ENCODE peak calls at places on chromosomes 16 and 17, in four cellular contexts. One of them, this sample, is unnamed.

GRCh38 chr17:35283767-35284166 is 40.9 kb downstream of the SLFN5 start:
- DNase-seq in AG10803: no peak
- DNase-seq in RWPE2: no peak
- DNase-seq in OCI-LY7: no peak
- DNase-seq in this sample: no peak

GRCh38 chr17:75637143-75637538 is 3.9 kb downstream of the SMIM5 start:
- DNase-seq in AG10803: no peak
- DNase-seq in RWPE2: no peak
- DNase-seq in OCI-LY7: no peak
- DNase-seq in this sample: no peak

GRCh38 chr16:4017807-4018206 is 98.4 kb downstream of the ADCY9 start:
- DNase-seq in AG10803: no peak
- DNase-seq in RWPE2: no peak
- DNase-seq in OCI-LY7: no peak
- DNase-seq in this sample: no peak

GRCh38 chr16:12470311-12471229 is 333.1 kb downstream of the CPPED1 start:
- DNase-seq in AG10803: no peak
- DNase-seq in RWPE2: no peak
- DNase-seq in OCI-LY7: no peak
- DNase-seq in this sample: no peak

GRCh38 chr16:28139530-28139929 is 72.2 kb downstream of the XPO6 start:
- DNase-seq in AG10803: no peak
- DNase-seq in RWPE2: no peak
- DNase-seq in OCI-LY7: no peak
- DNase-seq in this sample: no peak

GRCh38 chr17:58088624-58089023 is 5.4 kb downstream of the DYNLL2 start:
- DNase-seq in AG10803: no peak
- DNase-seq in RWPE2: no peak
- DNase-seq in OCI-LY7: no peak
- DNase-seq in this sample: no peak

GRCh38 chr16:554640-555413 is 5.4 kb upstream of the PRR35 start:
- DNase-seq in AG10803: peak; percentile 72
- DNase-seq in RWPE2: no peak
- DNase-seq in OCI-LY7: no peak
- DNase-seq in this sample: no peak

GRCh38 chr17:44079877-44080821 is 9.6 kb downstream of the G6PC3 start:
- DNase-seq in AG10803: no peak
- DNase-seq in RWPE2: no peak
- DNase-seq in OCI-LY7: peak; percentile 8
- DNase-seq in this sample: no peak

GRCh38 chr17:75475144-75475835 is 18.9 kb downstream of the TMEM94 start:
- DNase-seq in AG10803: no peak
- DNase-seq in RWPE2: no peak
- DNase-seq in OCI-LY7: no peak
- DNase-seq in this sample: no peak

GRCh38 chr16:66459878-66460277 is 32.8 kb downstream of the BEAN1 start:
- DNase-seq in AG10803: peak; percentile 29
- DNase-seq in RWPE2: no peak
- DNase-seq in OCI-LY7: no peak
- DNase-seq in this sample: no peak

GRCh38 chr17:50076591-50077235 is 18.4 kb upstream of the PDK2 start:
- DNase-seq in AG10803: no peak
- DNase-seq in RWPE2: no peak
- DNase-seq in OCI-LY7: no peak
- DNase-seq in this sample: peak; percentile 87

GRCh38 chr17:29847527-29847931 is 82.5 kb downstream of the SSH2 start:
- DNase-seq in AG10803: no peak
- DNase-seq in RWPE2: no peak
- DNase-seq in OCI-LY7: no peak
- DNase-seq in this sample: no peak

GRCh38 chr16:48384305-48384981 is 770 bp downstream of the SIAH1 start:
- DNase-seq in AG10803: peak; percentile 46
- DNase-seq in RWPE2: no peak
- DNase-seq in OCI-LY7: peak; percentile 51
- DNase-seq in this sample: no peak

GRCh38 chr17:77735341-77736206 is 222.9 kb upstream of the TNRC6C start:
- DNase-seq in AG10803: no peak
- DNase-seq in RWPE2: peak; percentile 45
- DNase-seq in OCI-LY7: no peak
- DNase-seq in this sample: no peak

GRCh38 chr16:81873843-81874752 is 95.0 kb downstream of the PLCG2 start:
- DNase-seq in AG10803: peak; percentile 38
- DNase-seq in RWPE2: no peak
- DNase-seq in OCI-LY7: peak; percentile 81
- DNase-seq in this sample: no peak

GRCh38 chr16:82758406-82758805 is 131.6 kb downstream of the CDH13 start:
- DNase-seq in AG10803: no peak
- DNase-seq in RWPE2: no peak
- DNase-seq in OCI-LY7: no peak
- DNase-seq in this sample: no peak

GRCh38 chr16:67883872-67884261 is 818 bp upstream of the NRN1L start:
- DNase-seq in AG10803: no peak
- DNase-seq in RWPE2: no peak
- DNase-seq in OCI-LY7: peak; percentile 62
- DNase-seq in this sample: no peak

GRCh38 chr17:8119575-8120519 is 1.5 kb upstream of the ALOXE3 start:
- DNase-seq in AG10803: peak; percentile 91
- DNase-seq in RWPE2: no peak
- DNase-seq in OCI-LY7: peak; percentile 92
- DNase-seq in this sample: no peak

GRCh38 chr17:27770877-27771276 is 29.5 kb downstream of the NOS2 start:
- DNase-seq in AG10803: no peak
- DNase-seq in RWPE2: no peak
- DNase-seq in OCI-LY7: no peak
- DNase-seq in this sample: no peak

GRCh38 chr16:80014241-80014939 is 413.9 kb upstream of the MAF start:
- DNase-seq in AG10803: peak; percentile 92
- DNase-seq in RWPE2: no peak
- DNase-seq in OCI-LY7: no peak
- DNase-seq in this sample: no peak

GRCh38 chr17:73630531-73630930 is 13.7 kb downstream of the SDK2 start:
- DNase-seq in AG10803: no peak
- DNase-seq in RWPE2: no peak
- DNase-seq in OCI-LY7: no peak
- DNase-seq in this sample: peak; percentile 56

GRCh38 chr16:89623511-89624232 is 10.2 kb downstream of the DPEP1 start:
- DNase-seq in AG10803: peak; percentile 37
- DNase-seq in RWPE2: peak; percentile 62
- DNase-seq in OCI-LY7: no peak
- DNase-seq in this sample: no peak

GRCh38 chr17:71063127-71063526 is 893.8 kb downstream of the KCNJ2 start:
- DNase-seq in AG10803: no peak
- DNase-seq in RWPE2: no peak
- DNase-seq in OCI-LY7: no peak
- DNase-seq in this sample: no peak
- TF ChIP-seq CTCF in AG10803: no peak
- TF ChIP-seq CTCF in RWPE2: no peak
- TF ChIP-seq CTCF in OCI-LY7: no peak
- TF ChIP-seq CTCF in this sample: no peak

DNA sequence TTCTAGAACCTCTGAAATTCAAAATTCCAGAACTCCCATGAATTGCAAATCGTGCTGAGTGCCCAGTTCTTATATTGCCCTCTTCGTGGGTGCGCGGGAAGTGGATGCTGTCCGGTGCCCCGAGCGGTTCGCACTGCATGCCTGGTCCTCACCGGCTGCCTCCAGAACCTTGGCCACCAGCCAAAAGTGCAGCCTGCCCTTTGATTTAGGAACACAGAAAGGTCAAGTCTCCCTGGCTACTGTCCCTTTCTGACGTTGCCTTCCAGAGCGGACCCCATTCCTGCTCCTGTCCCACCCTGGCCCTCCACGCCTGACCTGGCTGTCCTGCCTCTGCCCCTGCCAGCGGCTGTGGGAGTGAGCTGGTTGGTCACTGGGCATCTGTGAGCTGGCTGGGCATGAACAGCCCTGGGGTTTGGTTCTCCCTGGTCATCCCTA is 9.7 kb downstream of the NEUROD2 start:
- DNase-seq in AG10803: no peak
- DNase-seq in RWPE2: no peak
- DNase-seq in OCI-LY7: no peak
- DNase-seq in this sample: no peak
- TF ChIP-seq CTCF in AG10803: no peak
- TF ChIP-seq CTCF in RWPE2: no peak
- TF ChIP-seq CTCF in OCI-LY7: no peak
- TF ChIP-seq CTCF in this sample: no peak

GRCh38 chr16:74611721-74612120 is 4.8 kb upstream of the GLG1 start:
- DNase-seq in AG10803: no peak
- DNase-seq in RWPE2: no peak
- DNase-seq in OCI-LY7: no peak
- DNase-seq in this sample: no peak
- TF ChIP-seq CTCF in AG10803: no peak
- TF ChIP-seq CTCF in RWPE2: no peak
- TF ChIP-seq CTCF in OCI-LY7: no peak
- TF ChIP-seq CTCF in this sample: no peak

DNA sequence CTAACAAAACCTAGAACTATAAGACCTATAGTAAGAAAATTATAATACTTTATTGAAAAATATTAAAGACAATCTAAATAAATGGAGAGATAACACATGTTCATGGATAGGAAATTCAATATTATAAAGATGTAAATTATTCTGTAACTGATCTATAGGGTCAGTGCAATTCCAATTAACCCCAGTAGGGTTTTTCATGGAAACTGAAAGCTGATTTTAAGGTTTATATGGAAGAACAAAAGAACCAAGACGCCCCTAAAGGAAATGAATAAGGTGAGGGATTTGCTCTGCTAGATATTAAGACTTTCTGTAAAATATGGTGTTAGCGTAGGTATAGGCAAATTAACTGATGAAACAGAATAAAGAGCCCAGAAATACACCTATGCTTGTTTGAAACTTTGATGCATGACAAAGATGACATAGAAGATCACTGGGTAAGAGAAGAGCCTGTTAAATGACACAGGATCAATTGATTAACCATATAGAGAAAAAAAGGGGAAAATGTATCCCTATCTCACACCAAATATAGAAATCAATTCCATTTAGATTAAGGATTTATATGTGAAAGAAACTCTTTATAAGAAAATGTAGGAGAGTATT is 3.0 kb downstream of the ICAM2 start:
- DNase-seq in AG10803: no peak
- DNase-seq in RWPE2: no peak
- DNase-seq in OCI-LY7: no peak
- DNase-seq in this sample: no peak
- TF ChIP-seq CTCF in AG10803: peak; percentile 36
- TF ChIP-seq CTCF in RWPE2: peak; percentile 15
- TF ChIP-seq CTCF in OCI-LY7: peak; percentile 66
- TF ChIP-seq CTCF in this sample: peak; percentile 43

GRCh38 chr17:36601303-36602029 is at the start of gene MRM1:
- DNase-seq in AG10803: peak; percentile 87
- DNase-seq in RWPE2: peak; percentile 92
- DNase-seq in OCI-LY7: peak; percentile 95
- DNase-seq in this sample: no peak
- TF ChIP-seq CTCF in AG10803: peak; percentile 7
- TF ChIP-seq CTCF in RWPE2: peak; percentile 19
- TF ChIP-seq CTCF in OCI-LY7: peak; percentile 60
- TF ChIP-seq CTCF in this sample: no peak

GRCh38 chr16:85054948-85055502 is 27.4 kb downstream of the KIAA0513 start:
- DNase-seq in AG10803: no peak
- DNase-seq in RWPE2: no peak
- DNase-seq in OCI-LY7: no peak
- DNase-seq in this sample: no peak

GRCh38 chr16:85055503-85056210 is 28.1 kb downstream of the KIAA0513 start:
- DNase-seq in AG10803: peak; percentile 50
- DNase-seq in RWPE2: no peak
- DNase-seq in OCI-LY7: peak; percentile 75
- DNase-seq in this sample: no peak

GRCh38 chr16:85057212-85057889 is 29.8 kb downstream of the KIAA0513 start:
- DNase-seq in AG10803: no peak
- DNase-seq in RWPE2: no peak
- DNase-seq in OCI-LY7: peak; percentile 45
- DNase-seq in this sample: no peak

GRCh38 chr16:85057948-85058347 is 30.4 kb downstream of the KIAA0513 start:
- DNase-seq in AG10803: no peak
- DNase-seq in RWPE2: no peak
- DNase-seq in OCI-LY7: peak; percentile 76
- DNase-seq in this sample: no peak

DNA sequence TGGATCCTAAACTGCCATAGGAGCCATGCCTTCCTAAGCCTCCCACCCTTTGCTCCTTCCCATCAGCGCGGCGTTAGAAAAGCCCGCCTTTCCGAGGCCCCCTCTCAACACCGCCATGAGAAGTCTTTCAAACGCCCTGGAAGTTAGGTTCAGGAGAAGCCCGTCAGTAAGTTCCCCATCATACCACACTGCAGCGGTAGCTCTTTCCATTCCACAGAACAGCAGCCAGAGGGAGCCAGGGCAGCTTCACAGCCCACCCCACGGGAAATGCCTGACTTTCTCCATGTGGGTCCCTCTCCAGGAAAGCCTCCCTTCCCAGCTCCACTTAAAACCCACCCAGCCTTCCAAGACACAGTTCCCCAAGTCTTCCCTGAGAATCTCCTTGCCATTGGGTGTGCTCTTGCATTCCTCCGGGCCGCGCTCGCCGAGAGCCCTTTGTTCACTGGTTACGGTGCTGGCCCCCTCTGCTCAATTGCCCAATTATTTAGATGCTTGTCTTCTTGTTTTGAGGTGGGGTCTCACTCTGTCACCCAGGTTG is 28.7 kb downstream of the KIAA0513 start:
- DNase-seq in AG10803: peak; percentile 38
- DNase-seq in RWPE2: no peak
- DNase-seq in OCI-LY7: peak; percentile 14
- DNase-seq in this sample: no peak
- TF ChIP-seq CTCF in AG10803: peak; percentile 62
- TF ChIP-seq CTCF in RWPE2: no peak
- TF ChIP-seq CTCF in OCI-LY7: peak; percentile 55
- TF ChIP-seq CTCF in this sample: peak; percentile 55

GRCh38 chr16:51125992-51126391 is 25.1 kb downstream of the SALL1 start:
- DNase-seq in AG10803: no peak
- DNase-seq in RWPE2: no peak
- DNase-seq in OCI-LY7: no peak
- DNase-seq in this sample: no peak
- TF ChIP-seq CTCF in AG10803: no peak
- TF ChIP-seq CTCF in RWPE2: no peak
- TF ChIP-seq CTCF in OCI-LY7: no peak
- TF ChIP-seq CTCF in this sample: no peak